ENCODE peak calls at places on chromosome 17, in seven cellular contexts. Z is lung; V is K562; K is left colon; Q is naive B cell; B is GM23338; P is activated naive CD8-positive, alpha-beta T cell treated with anti-CD3 and anti-CD28 coated beads, Interleukin-2, amount 10 ng/mL, durations not matched to agents 7 days and 5 days. E is an unnamed sample.

GRCh38 chr17:80796430-80796861 is 195.2 kb upstream of the CHMP6 start:
- ATAC-seq in Z (no peak), P (no peak), K (peak; percentile 89), Q (no peak), B (no peak), V (no peak), E (no peak)

GRCh38 chr17:39658346-39658745 is 6.8 kb upstream of the TCAP start:
- ATAC-seq in K (no peak), V (no peak), Q (no peak), B (no peak), P (no peak), Z (no peak), E (no peak)

GRCh38 chr17:48997103-48997826 is at the start of gene IGF2BP1:
- ATAC-seq in K (peak; percentile 51), Z (no peak), B (peak; percentile 43), V (peak; percentile 30), P (no peak), Q (peak; percentile 45), E (no peak)

GRCh38 chr17:795276-795675 is 13.1 kb downstream of the MRM3 start:
- ATAC-seq in K (no peak), Z (no peak), V (no peak), Q (no peak), B (no peak), P (no peak), E (no peak)

GRCh38 chr17:4532860-4533521 is 22.2 kb downstream of the MYBBP1A start:
- ATAC-seq in Q (no peak), Z (no peak), P (no peak), B (no peak), K (no peak), V (no peak), E (no peak)

GRCh38 chr17:73099504-73099903 is 7.0 kb upstream of the SLC39A11 start:
- ATAC-seq in B (peak; percentile 48), Q (no peak), V (peak; percentile 76), Z (no peak), P (no peak), K (no peak), E (no peak)

GRCh38 chr17:78738698-78739097 is 43.4 kb downstream of the CYTH1 start:
- ATAC-seq in B (no peak), K (no peak), P (no peak), Q (no peak), V (no peak), Z (no peak), E (no peak)

GRCh38 chr17:46790216-46790615 is 28.3 kb downstream of the WNT3 start:
- ATAC-seq in V (no peak), B (peak; percentile 28), K (no peak), Q (no peak), Z (no peak), P (no peak), E (no peak)

E was measured in esophagus mucosa.